ENCODE peak calls at places on chromosomes 12 and 14, in ten cellular contexts. M, R, Z, H, W, A, J, S, I and F are unnamed samples. For H3K4me1, the result is how much of the 10 kb centered on the place peaks cover.

GRCh38 chr12:123889848-123890535 is 82.6 kb downstream of the CCDC92 start:
- DNase-seq in M (no peak), R (no peak), Z (no peak), H (no peak), W (no peak), A (no peak), J (no peak), S (no peak), I (no peak), F (no peak)

GRCh38 chr12:107677671-107678070 is 7.9 kb upstream of the PWP1 start:
- DNase-seq in M (no peak), R (no peak), Z (no peak), H (no peak), W (no peak), A (no peak), J (no peak), S (no peak), I (no peak), F (no peak)

GRCh38 chr12:5487971-5488955 is 56.4 kb downstream of the NTF3 start:
- DNase-seq in M (no peak), R (peak), Z (no peak), H (no peak), W (no peak), A (no peak), J (no peak), S (no peak), I (no peak), F (no peak)

GRCh38 chr12:104182144-104182543 is 33.4 kb upstream of the TXNRD1 start:
- DNase-seq in M (peak), R (peak), Z (no peak), H (peak), W (no peak), A (no peak), J (no peak), S (peak), I (peak), F (peak)

GRCh38 chr14:54208751-54209150 is 188.1 kb upstream of the CDKN3 start:
- DNase-seq in M (no peak), R (no peak), Z (no peak), H (no peak), W (no peak), A (no peak), J (no peak), S (no peak), I (no peak), F (no peak)

GRCh38 chr12:19755141-19755540 is 315.8 kb downstream of the AEBP2 start:
- DNase-seq in M (no peak), R (no peak), Z (no peak), H (no peak), W (no peak), A (no peak), J (no peak), S (no peak), I (no peak), F (no peak)

GRCh38 chr12:27336254-27336653 is 3.6 kb downstream of the BMAL2 start:
- DNase-seq in M (no peak), R (no peak), Z (no peak), H (no peak), W (no peak), A (no peak), J (peak), S (no peak), I (no peak), F (no peak)

GRCh38 chr12:6944381-6945186 is 762 bp downstream of the C12orf57 start:
- DNase-seq in M (peak), R (peak), Z (peak), H (peak), W (peak), A (peak), J (peak), S (peak), I (peak), F (peak)

GRCh38 chr12:57135939-57136338 is 7.7 kb downstream of the LRP1 start:
- DNase-seq in M (peak), R (peak), Z (no peak), H (no peak), W (no peak), A (no peak), J (peak), S (peak), I (no peak), F (no peak)

GRCh38 chr14:75022655-75023054 is 19.9 kb downstream of the EIF2B2 start:
- DNase-seq in M (no peak), R (no peak), Z (peak), H (no peak), W (peak), A (peak), J (peak), S (peak), I (no peak), F (no peak)

GRCh38 chr14:99034711-99035171 is 237.3 kb downstream of the BCL11B start:
- DNase-seq in M (no peak), R (no peak), Z (no peak), H (no peak), W (no peak), A (no peak), J (no peak), S (no peak), I (no peak), F (no peak)

GRCh38 chr12:42588981-42589464 is 523 bp downstream of the PRICKLE1 start:
- DNase-seq in M (peak), R (peak), Z (peak), H (peak), W (peak), A (peak), J (peak), S (peak), I (peak), F (peak)

GRCh38 chr14:25032092-25032784 is 17.7 kb downstream of the STXBP6 start:
- DNase-seq in M (no peak), R (no peak), Z (no peak), H (no peak), W (peak), A (peak), J (no peak), S (no peak), I (no peak), F (no peak)

GRCh38 chr12:47881826-47882427 is 22.9 kb downstream of the VDR start:
- DNase-seq in M (no peak), R (peak), Z (no peak), H (no peak), W (no peak), A (no peak), J (peak), S (no peak), I (no peak), F (no peak)

GRCh38 chr12:96236221-96236822 is 42.1 kb downstream of the ELK3 start:
- DNase-seq in M (no peak), R (peak), Z (no peak), H (peak), W (no peak), A (no peak), J (no peak), S (peak), I (no peak), F (no peak)

GRCh38 chr12:114679942-114680341 is 4.0 kb downstream of the TBX3 start:
- DNase-seq in M (no peak), R (no peak), Z (no peak), H (no peak), W (no peak), A (no peak), J (no peak), S (no peak), I (no peak), F (no peak)

GRCh38 chr14:102819176-102819628 is 42.0 kb downstream of the TRAF3 start:
- DNase-seq in M (peak), R (no peak), Z (no peak), H (peak), W (no peak), A (no peak), J (peak), S (no peak), I (no peak), F (no peak)

GRCh38 chr12:108856428-108857157 is 790 bp downstream of the SSH1 start:
- DNase-seq in M (peak), R (peak), Z (no peak), H (peak), W (peak), A (peak), J (peak), S (peak), I (no peak), F (peak)

GRCh38 chr14:97306785-97307246 is 509.6 kb downstream of the VRK1 start:
- DNase-seq in M (no peak), R (no peak), Z (no peak), H (no peak), W (peak), A (no peak), J (no peak), S (no peak), I (no peak), F (no peak)
- H3K27ac ChIP-seq in M (no peak), R (no peak), Z (no peak), H (no peak), W (no peak), A (no peak), J (no peak), S (no peak), I (no peak), F (no peak)

GRCh38 chr12:30508205-30508967 is 187.3 kb downstream of the IPO8 start:
- DNase-seq in M (no peak), R (no peak), Z (no peak), H (no peak), W (no peak), A (no peak), J (no peak), S (no peak), I (no peak), F (no peak)
- TF ChIP-seq CTCF in M (no peak), R (no peak), Z (no peak), H (no peak), W (no peak), A (no peak), J (no peak), S (no peak), I (no peak), F (no peak)

GRCh38 chr12:65616022-65616421 is 208.3 kb upstream of the HMGA2 start:
- DNase-seq in M (no peak), R (no peak), Z (no peak), H (no peak), W (no peak), A (no peak), J (no peak), S (no peak), I (no peak), F (no peak)
- H3K4me1 ChIP-seq in M (under half), R (under half), Z (under half), H (under half), W (under half), A (under half), J (under half), S (under half), I (under half), F (under half)

DNA sequence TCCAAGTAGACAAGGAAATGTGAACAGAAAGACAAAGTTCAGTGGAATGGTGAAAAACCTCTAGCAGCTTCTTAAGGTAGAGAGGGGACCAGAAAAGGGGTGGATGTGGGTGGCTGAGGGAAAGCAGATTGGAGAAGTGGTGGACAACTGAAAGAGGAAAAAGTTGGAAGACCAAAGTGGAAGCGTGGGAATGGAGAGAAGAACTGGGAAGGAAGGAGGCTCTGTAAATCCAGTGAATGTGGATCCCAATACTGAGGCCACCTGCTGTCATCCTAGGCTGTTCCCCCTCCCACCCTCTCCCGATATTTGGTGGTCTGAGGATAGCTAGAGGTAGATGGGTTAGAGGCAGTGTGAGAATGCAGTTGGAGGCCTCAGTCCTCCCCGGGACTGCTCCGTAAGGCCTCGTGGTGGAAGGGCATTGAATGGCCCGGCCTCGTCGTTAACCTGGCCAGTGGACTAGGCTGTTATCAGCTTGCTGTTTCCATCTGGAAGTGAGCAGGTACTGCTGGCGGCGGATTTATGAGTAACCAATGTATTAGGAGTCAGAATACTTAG is 822 bp upstream of the POU6F1 start:
- DNase-seq in M (peak), R (no peak), Z (no peak), H (no peak), W (no peak), A (peak), J (peak), S (no peak), I (no peak), F (peak)
- H3K27ac ChIP-seq in M (peak), R (peak), Z (peak), H (peak), W (peak), A (peak), J (peak), S (peak), I (peak), F (peak)

GRCh38 chr12:98373982-98374381 is 141.4 kb upstream of the TMPO start:
- DNase-seq in M (no peak), R (no peak), Z (no peak), H (no peak), W (peak), A (no peak), J (no peak), S (no peak), I (no peak), F (no peak)

DNA sequence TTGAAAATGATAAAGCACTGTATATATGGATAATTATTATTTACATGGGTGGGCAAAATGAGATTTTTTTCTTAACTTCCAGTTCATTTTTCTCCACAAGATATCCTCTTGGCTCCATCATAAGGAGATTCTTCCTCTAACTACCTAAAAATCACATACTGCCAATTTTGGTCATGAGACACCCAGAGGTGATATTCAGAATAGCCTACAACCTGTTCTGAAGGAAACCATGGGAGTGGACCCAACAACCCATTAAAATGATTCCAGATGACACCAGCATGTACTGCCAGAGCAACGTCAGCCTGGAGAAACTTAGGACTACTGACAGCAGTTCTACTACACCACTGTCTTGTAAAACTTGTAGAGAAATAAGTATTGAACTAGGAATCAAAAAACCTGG is 136.3 kb upstream of the TMPO start:
- DNase-seq in M (no peak), R (no peak), Z (no peak), H (no peak), W (no peak), A (no peak), J (no peak), S (no peak), I (no peak), F (no peak)
- TF ChIP-seq CTCF in M (no peak), R (no peak), Z (no peak), H (no peak), W (peak), A (no peak), J (no peak), S (no peak), I (no peak), F (no peak)

GRCh38 chr12:65879878-65880277 is 55.6 kb downstream of the HMGA2 start:
- DNase-seq in M (no peak), R (peak), Z (no peak), H (no peak), W (no peak), A (no peak), J (no peak), S (no peak), I (no peak), F (no peak)

GRCh38 chr12:65882504-65882903 is 58.2 kb downstream of the HMGA2 start:
- DNase-seq in M (no peak), R (peak), Z (no peak), H (no peak), W (no peak), A (no peak), J (no peak), S (no peak), I (no peak), F (no peak)

GRCh38 chr12:65878540-65878939 is 54.3 kb downstream of the HMGA2 start:
- DNase-seq in M (no peak), R (peak), Z (no peak), H (no peak), W (no peak), A (no peak), J (peak), S (no peak), I (no peak), F (no peak)

GRCh38 chr12:65881965-65882413 is 57.7 kb downstream of the HMGA2 start:
- DNase-seq in M (peak), R (peak), Z (no peak), H (peak), W (no peak), A (no peak), J (peak), S (peak), I (peak), F (peak)

DNA sequence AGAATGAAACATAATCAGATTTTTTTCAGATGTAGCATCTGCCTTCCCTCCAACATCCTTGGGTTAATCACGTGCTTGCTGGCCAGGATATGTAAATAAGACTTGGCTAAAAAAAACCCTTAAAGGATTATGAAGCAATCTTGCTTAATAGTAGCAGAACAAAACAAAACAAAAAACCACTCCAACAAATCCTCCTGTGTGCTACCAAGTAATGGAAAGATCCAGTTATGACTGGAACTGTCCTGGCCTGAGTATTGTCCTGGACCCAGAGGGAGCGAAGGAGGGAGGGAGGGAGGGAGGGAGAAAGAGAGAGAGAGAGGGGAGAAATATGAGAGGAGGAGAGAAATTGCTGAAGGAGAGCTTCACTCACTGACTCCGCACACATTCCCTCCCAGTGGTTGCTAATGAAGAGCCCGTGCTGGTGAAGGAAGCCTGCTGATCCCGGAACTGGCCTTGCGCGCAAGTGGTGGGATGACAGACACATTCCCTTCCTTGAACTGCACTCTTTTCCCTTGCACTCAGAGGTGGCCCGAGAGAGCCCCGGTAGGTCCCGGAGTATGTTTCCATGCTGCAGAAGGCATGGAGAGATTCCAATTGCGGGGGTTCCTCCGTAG is 57.2 kb downstream of the HMGA2 start:
- DNase-seq in M (no peak), R (peak), Z (no peak), H (peak), W (peak), A (no peak), J (peak), S (no peak), I (no peak), F (peak)
- H3K4me1 ChIP-seq in M (under half), R (under half), Z (under half), H (under half), W (half or more), A (under half), J (half or more), S (under half), I (under half), F (under half)